ENCODE peak calls at places on chromosomes 16 and 17, in eight cellular contexts. One of them, this sample, is unnamed. For H3K4me1, the result is how much of the 10 kb centered on the place peaks cover.

GRCh38 chr16:55856950-55857349 is 18.2 kb downstream of the CES5A start:
- DNase-seq in lung: peak
- DNase-seq in effector memory CD4-positive, alpha-beta T cell: no peak
- DNase-seq in mesenchymal stem cell: no peak
- DNase-seq in HAP-1: no peak
- DNase-seq in stomach: no peak
- DNase-seq in transverse colon: no peak
- DNase-seq in heart right ventricle: no peak
- DNase-seq in this sample: no peak

GRCh38 chr17:49681336-49681735 is 3.4 kb upstream of the SPOP start:
- DNase-seq in heart right ventricle: no peak
- DNase-seq in mesenchymal stem cell: no peak
- DNase-seq in stomach: no peak
- DNase-seq in effector memory CD4-positive, alpha-beta T cell: no peak
- DNase-seq in transverse colon: no peak
- DNase-seq in lung: no peak
- DNase-seq in HAP-1: no peak
- DNase-seq in this sample: no peak

GRCh38 chr16:85968041-85968920 is 69.3 kb downstream of the IRF8 start:
- DNase-seq in mesenchymal stem cell: no peak
- DNase-seq in heart right ventricle: no peak
- DNase-seq in stomach: no peak
- DNase-seq in HAP-1: no peak
- DNase-seq in lung: no peak
- DNase-seq in effector memory CD4-positive, alpha-beta T cell: no peak
- DNase-seq in transverse colon: no peak
- DNase-seq in this sample: no peak

GRCh38 chr17:52027620-52028019 is 130.9 kb downstream of the CA10 start:
- DNase-seq in HAP-1: no peak
- DNase-seq in mesenchymal stem cell: peak
- DNase-seq in transverse colon: no peak
- DNase-seq in stomach: no peak
- DNase-seq in heart right ventricle: no peak
- DNase-seq in effector memory CD4-positive, alpha-beta T cell: no peak
- DNase-seq in lung: no peak
- DNase-seq in this sample: no peak

GRCh38 chr16:83552193-83552592 is 255.6 kb upstream of the HSBP1 start:
- DNase-seq in HAP-1: no peak
- DNase-seq in transverse colon: no peak
- DNase-seq in mesenchymal stem cell: peak
- DNase-seq in effector memory CD4-positive, alpha-beta T cell: no peak
- DNase-seq in lung: no peak
- DNase-seq in heart right ventricle: no peak
- DNase-seq in stomach: no peak
- DNase-seq in this sample: no peak

GRCh38 chr17:82490512-82491195 is 28.9 kb upstream of the FOXK2 start:
- DNase-seq in transverse colon: peak
- DNase-seq in effector memory CD4-positive, alpha-beta T cell: no peak
- DNase-seq in lung: no peak
- DNase-seq in heart right ventricle: no peak
- DNase-seq in stomach: no peak
- DNase-seq in mesenchymal stem cell: no peak
- DNase-seq in HAP-1: no peak
- DNase-seq in this sample: peak

GRCh38 chr16:2968368-2968737 is 795 bp upstream of the PAQR4 start:
- DNase-seq in stomach: no peak
- DNase-seq in effector memory CD4-positive, alpha-beta T cell: no peak
- DNase-seq in heart right ventricle: no peak
- DNase-seq in mesenchymal stem cell: no peak
- DNase-seq in HAP-1: no peak
- DNase-seq in lung: no peak
- DNase-seq in transverse colon: peak
- DNase-seq in this sample: no peak

GRCh38 chr17:77441130-77441920 is 300.6 kb downstream of the SEC14L1 start:
- DNase-seq in effector memory CD4-positive, alpha-beta T cell: peak
- DNase-seq in transverse colon: peak
- DNase-seq in stomach: no peak
- DNase-seq in heart right ventricle: no peak
- DNase-seq in HAP-1: no peak
- DNase-seq in lung: no peak
- DNase-seq in mesenchymal stem cell: no peak
- DNase-seq in this sample: no peak

GRCh38 chr17:12485361-12485911 is 180.3 kb upstream of the MYOCD start:
- DNase-seq in HAP-1: no peak
- DNase-seq in lung: no peak
- DNase-seq in effector memory CD4-positive, alpha-beta T cell: no peak
- DNase-seq in stomach: no peak
- DNase-seq in mesenchymal stem cell: peak
- DNase-seq in heart right ventricle: no peak
- DNase-seq in transverse colon: no peak
- DNase-seq in this sample: no peak

GRCh38 chr17:47611372-47612350 is 38.1 kb upstream of the KPNB1 start:
- DNase-seq in heart right ventricle: no peak
- DNase-seq in lung: no peak
- DNase-seq in transverse colon: no peak
- DNase-seq in stomach: no peak
- DNase-seq in HAP-1: no peak
- DNase-seq in effector memory CD4-positive, alpha-beta T cell: no peak
- DNase-seq in mesenchymal stem cell: no peak
- DNase-seq in this sample: no peak

GRCh38 chr17:335691-336090 is 16.9 kb downstream of the RPH3AL start:
- DNase-seq in effector memory CD4-positive, alpha-beta T cell: no peak
- DNase-seq in transverse colon: no peak
- DNase-seq in mesenchymal stem cell: no peak
- DNase-seq in heart right ventricle: no peak
- DNase-seq in HAP-1: no peak
- DNase-seq in stomach: no peak
- DNase-seq in lung: no peak
- DNase-seq in this sample: no peak

GRCh38 chr17:49557204-49558024 is 18.3 kb upstream of the NXPH3 start:
- DNase-seq in mesenchymal stem cell: peak
- DNase-seq in stomach: peak
- DNase-seq in heart right ventricle: no peak
- DNase-seq in effector memory CD4-positive, alpha-beta T cell: no peak
- DNase-seq in lung: no peak
- DNase-seq in transverse colon: no peak
- DNase-seq in HAP-1: peak
- DNase-seq in this sample: no peak

GRCh38 chr16:8720080-8720966 is 45.9 kb downstream of the ABAT start:
- DNase-seq in HAP-1: peak
- DNase-seq in effector memory CD4-positive, alpha-beta T cell: no peak
- DNase-seq in transverse colon: no peak
- DNase-seq in stomach: no peak
- DNase-seq in lung: no peak
- DNase-seq in heart right ventricle: peak
- DNase-seq in mesenchymal stem cell: no peak
- DNase-seq in this sample: no peak

GRCh38 chr17:37702605-37703004 is 42.3 kb downstream of the HNF1B start:
- DNase-seq in effector memory CD4-positive, alpha-beta T cell: no peak
- DNase-seq in transverse colon: peak
- DNase-seq in mesenchymal stem cell: peak
- DNase-seq in lung: no peak
- DNase-seq in heart right ventricle: no peak
- DNase-seq in HAP-1: no peak
- DNase-seq in stomach: no peak
- DNase-seq in this sample: no peak

GRCh38 chr16:52497067-52497816 is 49.7 kb downstream of the TOX3 start:
- DNase-seq in mesenchymal stem cell: no peak
- DNase-seq in heart right ventricle: no peak
- DNase-seq in HAP-1: peak
- DNase-seq in transverse colon: no peak
- DNase-seq in lung: no peak
- DNase-seq in stomach: no peak
- DNase-seq in effector memory CD4-positive, alpha-beta T cell: no peak
- DNase-seq in this sample: no peak

GRCh38 chr17:1302761-1303160 is 23.3 kb downstream of the TRARG1 start:
- DNase-seq in heart right ventricle: no peak
- DNase-seq in mesenchymal stem cell: no peak
- DNase-seq in transverse colon: no peak
- DNase-seq in stomach: no peak
- DNase-seq in lung: no peak
- DNase-seq in HAP-1: no peak
- DNase-seq in effector memory CD4-positive, alpha-beta T cell: no peak
- DNase-seq in this sample: no peak

GRCh38 chr16:23952128-23953041 is 116.6 kb downstream of the PRKCB start:
- DNase-seq in heart right ventricle: no peak
- DNase-seq in mesenchymal stem cell: no peak
- DNase-seq in transverse colon: no peak
- DNase-seq in HAP-1: no peak
- DNase-seq in lung: no peak
- DNase-seq in effector memory CD4-positive, alpha-beta T cell: no peak
- DNase-seq in stomach: no peak
- DNase-seq in this sample: no peak

GRCh38 chr16:69327585-69328310 is 2.6 kb downstream of the PDF start:
- DNase-seq in mesenchymal stem cell: no peak
- DNase-seq in lung: no peak
- DNase-seq in stomach: no peak
- DNase-seq in effector memory CD4-positive, alpha-beta T cell: no peak
- DNase-seq in transverse colon: no peak
- DNase-seq in HAP-1: no peak
- DNase-seq in heart right ventricle: no peak
- DNase-seq in this sample: no peak

GRCh38 chr17:2058521-2059124 is 3.7 kb downstream of the HIC1 start:
- DNase-seq in HAP-1: no peak
- DNase-seq in stomach: peak
- DNase-seq in heart right ventricle: peak
- DNase-seq in effector memory CD4-positive, alpha-beta T cell: peak
- DNase-seq in mesenchymal stem cell: peak
- DNase-seq in lung: peak
- DNase-seq in transverse colon: peak
- DNase-seq in this sample: peak

GRCh38 chr17:62693616-62694415 is 66.3 kb downstream of the MRC2 start:
- DNase-seq in mesenchymal stem cell: no peak
- DNase-seq in stomach: no peak
- DNase-seq in heart right ventricle: no peak
- DNase-seq in transverse colon: no peak
- DNase-seq in lung: no peak
- DNase-seq in effector memory CD4-positive, alpha-beta T cell: no peak
- DNase-seq in HAP-1: no peak
- DNase-seq in this sample: no peak

GRCh38 chr16:48113471-48113870 is 42.3 kb downstream of the ABCC12 start:
- DNase-seq in heart right ventricle: no peak
- DNase-seq in transverse colon: no peak
- DNase-seq in mesenchymal stem cell: no peak
- DNase-seq in stomach: no peak
- DNase-seq in effector memory CD4-positive, alpha-beta T cell: no peak
- DNase-seq in HAP-1: no peak
- DNase-seq in lung: no peak
- DNase-seq in this sample: no peak

GRCh38 chr16:73049051-73049910 is 1.4 kb upstream of the ZFHX3 start:
- DNase-seq in effector memory CD4-positive, alpha-beta T cell: no peak
- DNase-seq in mesenchymal stem cell: no peak
- DNase-seq in transverse colon: no peak
- DNase-seq in heart right ventricle: no peak
- DNase-seq in stomach: no peak
- DNase-seq in HAP-1: no peak
- DNase-seq in lung: no peak
- DNase-seq in this sample: no peak
- H3K4me1 ChIP-seq in effector memory CD4-positive, alpha-beta T cell: under half
- H3K4me1 ChIP-seq in mesenchymal stem cell: under half
- H3K4me1 ChIP-seq in transverse colon: half or more
- H3K4me1 ChIP-seq in heart right ventricle: under half
- H3K4me1 ChIP-seq in stomach: under half
- H3K4me1 ChIP-seq in HAP-1: half or more
- H3K4me1 ChIP-seq in lung: under half
- H3K4me1 ChIP-seq in this sample: under half

GRCh38 chr16:89375021-89375420 is 115.3 kb downstream of the ANKRD11 start:
- DNase-seq in effector memory CD4-positive, alpha-beta T cell: no peak
- DNase-seq in transverse colon: no peak
- DNase-seq in heart right ventricle: no peak
- DNase-seq in lung: no peak
- DNase-seq in HAP-1: no peak
- DNase-seq in mesenchymal stem cell: peak
- DNase-seq in stomach: no peak
- DNase-seq in this sample: no peak
- H3K4me1 ChIP-seq in effector memory CD4-positive, alpha-beta T cell: under half
- H3K4me1 ChIP-seq in transverse colon: under half
- H3K4me1 ChIP-seq in heart right ventricle: under half
- H3K4me1 ChIP-seq in lung: under half
- H3K4me1 ChIP-seq in HAP-1: under half
- H3K4me1 ChIP-seq in mesenchymal stem cell: under half
- H3K4me1 ChIP-seq in stomach: under half
- H3K4me1 ChIP-seq in this sample: under half

DNA sequence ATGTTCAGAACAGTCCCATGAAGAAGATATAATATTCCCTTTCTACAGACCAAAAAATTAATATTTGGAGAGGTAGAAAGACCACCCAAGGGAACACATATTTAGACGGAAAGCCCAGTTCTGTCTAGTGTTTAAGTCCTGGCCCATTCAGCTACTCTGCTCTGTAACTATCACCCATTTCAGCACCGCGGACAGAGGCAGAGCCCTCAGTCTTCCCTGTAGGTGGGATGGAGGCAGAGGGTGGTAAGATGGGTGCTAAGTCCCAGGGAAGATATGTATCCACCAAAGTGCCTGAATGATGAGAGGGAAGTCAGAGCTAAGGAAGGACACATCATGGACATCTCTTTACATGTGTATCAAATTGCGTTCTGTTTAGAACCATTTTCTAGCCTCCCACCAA is 27.8 kb upstream of the C16orf78 start:
- DNase-seq in effector memory CD4-positive, alpha-beta T cell: no peak
- DNase-seq in transverse colon: no peak
- DNase-seq in stomach: no peak
- DNase-seq in HAP-1: no peak
- DNase-seq in heart right ventricle: no peak
- DNase-seq in mesenchymal stem cell: no peak
- DNase-seq in lung: no peak
- DNase-seq in this sample: no peak
- H3K4me1 ChIP-seq in effector memory CD4-positive, alpha-beta T cell: under half
- H3K4me1 ChIP-seq in transverse colon: under half
- H3K4me1 ChIP-seq in stomach: under half
- H3K4me1 ChIP-seq in HAP-1: under half
- H3K4me1 ChIP-seq in heart right ventricle: under half
- H3K4me1 ChIP-seq in mesenchymal stem cell: under half
- H3K4me1 ChIP-seq in lung: under half
- H3K4me1 ChIP-seq in this sample: under half

DNA sequence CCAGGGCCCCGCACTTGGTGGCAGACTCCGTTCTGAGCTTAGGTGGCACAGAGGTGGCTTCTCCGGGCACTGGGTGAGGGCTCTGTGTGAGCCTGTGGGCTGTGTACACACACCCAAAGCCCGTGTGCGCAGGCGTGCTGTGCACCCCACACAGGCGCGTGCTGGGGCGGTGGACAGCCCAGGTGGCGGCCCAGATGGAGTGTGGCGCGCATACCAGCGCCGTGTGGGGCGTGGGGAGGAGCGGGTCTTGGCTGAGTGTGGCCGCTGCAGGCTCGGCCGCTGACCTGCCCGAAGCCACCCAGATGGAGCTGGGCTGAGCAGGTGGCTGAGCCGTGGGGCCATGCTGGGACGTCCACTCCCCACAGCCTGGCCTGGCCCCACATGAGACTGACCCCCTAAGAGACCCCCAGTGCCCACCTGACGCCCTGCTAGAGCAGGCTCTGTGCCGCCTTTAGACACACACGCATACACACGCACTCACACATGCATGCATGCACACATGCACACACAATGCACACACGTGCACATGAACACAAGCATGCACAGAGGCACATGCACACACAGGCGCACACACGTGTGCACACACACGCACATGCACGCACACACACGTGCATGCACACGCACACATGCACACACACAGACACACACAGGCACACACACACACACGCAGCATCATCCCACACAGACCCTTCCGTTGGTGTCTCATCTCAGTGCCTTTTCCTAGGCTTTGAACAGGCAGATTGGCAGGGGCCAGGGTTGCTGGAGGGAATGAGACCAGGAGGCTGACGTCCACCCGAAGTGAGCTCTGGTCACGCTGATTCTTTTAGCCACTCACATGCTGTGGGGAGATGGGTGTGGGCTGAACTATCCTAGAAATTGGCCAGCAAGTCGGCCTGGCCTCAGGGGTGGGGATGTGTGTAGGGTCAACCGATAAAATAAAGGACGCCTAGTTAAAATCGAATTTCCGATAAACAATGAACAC is 2.1 kb downstream of the PRR35 start:
- DNase-seq in stomach: no peak
- DNase-seq in transverse colon: no peak
- DNase-seq in heart right ventricle: no peak
- DNase-seq in lung: no peak
- DNase-seq in effector memory CD4-positive, alpha-beta T cell: no peak
- DNase-seq in mesenchymal stem cell: no peak
- DNase-seq in HAP-1: no peak
- DNase-seq in this sample: no peak
- H3K4me1 ChIP-seq in stomach: under half
- H3K4me1 ChIP-seq in transverse colon: under half
- H3K4me1 ChIP-seq in heart right ventricle: under half
- H3K4me1 ChIP-seq in lung: under half
- H3K4me1 ChIP-seq in effector memory CD4-positive, alpha-beta T cell: under half
- H3K4me1 ChIP-seq in mesenchymal stem cell: under half
- H3K4me1 ChIP-seq in HAP-1: under half
- H3K4me1 ChIP-seq in this sample: under half

This sample was measured in ovary.